ENCODE peak calls at places on chromosomes 3 and 15, in four cellular contexts. One of them, this sample, is unnamed.

GRCh38 chr3:110341047-110341446 is 730.6 kb upstream of the NECTIN3 start:
- DNase-seq in Panc1: no peak
- DNase-seq in astrocyte of the spinal cord: peak; percentile 35
- DNase-seq in AG09309: no peak
- DNase-seq in this sample: peak; percentile 41

GRCh38 chr3:78204977-78205376 is 1165.1 kb downstream of the ROBO2 start:
- DNase-seq in astrocyte of the spinal cord: peak; percentile 81
- DNase-seq in Panc1: no peak
- DNase-seq in AG09309: peak; percentile 42
- DNase-seq in this sample: no peak

GRCh38 chr3:139585820-139586219 is 46.3 kb upstream of the RBP1 start:
- DNase-seq in astrocyte of the spinal cord: peak; percentile 17
- DNase-seq in Panc1: no peak
- DNase-seq in AG09309: no peak
- DNase-seq in this sample: no peak

GRCh38 chr3:150277444-150277843 is 130.7 kb upstream of the TSC22D2 start:
- DNase-seq in astrocyte of the spinal cord: no peak
- DNase-seq in AG09309: no peak
- DNase-seq in Panc1: no peak
- DNase-seq in this sample: no peak

GRCh38 chr3:47015151-47015550 is 35.7 kb downstream of the NBEAL2 start:
- DNase-seq in AG09309: no peak
- DNase-seq in Panc1: no peak
- DNase-seq in astrocyte of the spinal cord: no peak
- DNase-seq in this sample: no peak

GRCh38 chr3:153242900-153243299 is 80.9 kb downstream of the RAP2B start:
- DNase-seq in Panc1: no peak
- DNase-seq in AG09309: no peak
- DNase-seq in astrocyte of the spinal cord: no peak
- DNase-seq in this sample: no peak

GRCh38 chr15:94324835-94325767 is 93.7 kb downstream of the MCTP2 start:
- DNase-seq in astrocyte of the spinal cord: no peak
- DNase-seq in AG09309: no peak
- DNase-seq in Panc1: no peak
- DNase-seq in this sample: no peak

GRCh38 chr3:39541917-39542329 is 74.4 kb downstream of the MOBP start:
- DNase-seq in Panc1: no peak
- DNase-seq in AG09309: no peak
- DNase-seq in astrocyte of the spinal cord: peak; percentile 22
- DNase-seq in this sample: no peak

GRCh38 chr3:72539856-72540255 is 308.4 kb downstream of the SHQ1 start:
- DNase-seq in Panc1: no peak
- DNase-seq in astrocyte of the spinal cord: no peak
- DNase-seq in AG09309: no peak
- DNase-seq in this sample: no peak

GRCh38 chr3:190064112-190064511 is 56.6 kb downstream of the P3H2 start:
- DNase-seq in Panc1: no peak
- DNase-seq in astrocyte of the spinal cord: peak; percentile 95
- DNase-seq in AG09309: peak; percentile 75
- DNase-seq in this sample: peak; percentile 71

GRCh38 chr15:57785959-57786358 is 79.4 kb downstream of the POLR2M start:
- DNase-seq in AG09309: no peak
- DNase-seq in astrocyte of the spinal cord: no peak
- DNase-seq in Panc1: no peak
- DNase-seq in this sample: no peak

GRCh38 chr3:130470132-130470531 is 46.8 kb upstream of the COL6A6 start:
- DNase-seq in AG09309: no peak
- DNase-seq in Panc1: no peak
- DNase-seq in astrocyte of the spinal cord: no peak
- DNase-seq in this sample: peak; percentile 10

GRCh38 chr3:94305835-94306685 is 243.2 kb downstream of the NSUN3 start:
- DNase-seq in astrocyte of the spinal cord: no peak
- DNase-seq in AG09309: no peak
- DNase-seq in Panc1: no peak
- DNase-seq in this sample: no peak

GRCh38 chr3:183114374-183114773 is 15.1 kb upstream of the MCCC1 start:
- DNase-seq in AG09309: no peak
- DNase-seq in astrocyte of the spinal cord: no peak
- DNase-seq in Panc1: no peak
- DNase-seq in this sample: no peak

GRCh38 chr15:64455951-64456350 is 4.4 kb upstream of the ZNF609 start:
- DNase-seq in Panc1: no peak
- DNase-seq in AG09309: no peak
- DNase-seq in astrocyte of the spinal cord: no peak
- DNase-seq in this sample: no peak

GRCh38 chr3:149448331-149448831 is 26.1 kb upstream of the TM4SF4 start:
- DNase-seq in AG09309: peak; percentile 54
- DNase-seq in Panc1: no peak
- DNase-seq in astrocyte of the spinal cord: peak; percentile 75
- DNase-seq in this sample: no peak

GRCh38 chr15:58738051-58738707 is 11.3 kb downstream of the ADAM10 start:
- DNase-seq in AG09309: no peak
- DNase-seq in astrocyte of the spinal cord: peak; percentile 28
- DNase-seq in Panc1: no peak
- DNase-seq in this sample: no peak

GRCh38 chr3:5019411-5020261 is 40.4 kb downstream of the BHLHE40 start:
- DNase-seq in astrocyte of the spinal cord: no peak
- DNase-seq in Panc1: no peak
- DNase-seq in AG09309: no peak
- DNase-seq in this sample: no peak

GRCh38 chr3:147422934-147423599 is 13.9 kb downstream of the ZIC1 start:
- DNase-seq in Panc1: no peak
- DNase-seq in astrocyte of the spinal cord: peak; percentile 85
- DNase-seq in AG09309: no peak
- DNase-seq in this sample: no peak

GRCh38 chr3:52428151-52429005 is 16.5 kb downstream of the SEMA3G start:
- DNase-seq in astrocyte of the spinal cord: peak; percentile 72
- DNase-seq in Panc1: no peak
- DNase-seq in AG09309: peak; percentile 78
- DNase-seq in this sample: no peak

GRCh38 chr3:29065211-29065785 is 215.6 kb upstream of the RBMS3 start:
- DNase-seq in Panc1: no peak
- DNase-seq in astrocyte of the spinal cord: peak; percentile 99
- DNase-seq in AG09309: peak; percentile 97
- DNase-seq in this sample: peak; percentile 100

GRCh38 chr3:189277711-189278110 is 105.9 kb downstream of the TPRG1 start:
- DNase-seq in Panc1: no peak
- DNase-seq in astrocyte of the spinal cord: peak; percentile 20
- DNase-seq in AG09309: no peak
- DNase-seq in this sample: no peak

GRCh38 chr3:4341336-4341675 is 38.1 kb downstream of the SETMAR start:
- DNase-seq in AG09309: no peak
- DNase-seq in Panc1: no peak
- DNase-seq in astrocyte of the spinal cord: no peak
- DNase-seq in this sample: no peak

GRCh38 chr3:143056372-143056771 is 55.0 kb downstream of the U2SURP start:
- DNase-seq in AG09309: no peak
- DNase-seq in astrocyte of the spinal cord: no peak
- DNase-seq in Panc1: no peak
- DNase-seq in this sample: no peak

GRCh38 chr3:194497799-194498575 is 11.2 kb upstream of the ATP13A3 start:
- DNase-seq in AG09309: no peak
- DNase-seq in Panc1: no peak
- DNase-seq in astrocyte of the spinal cord: no peak
- DNase-seq in this sample: peak; percentile 86

GRCh38 chr15:66886241-66886675 is 179.1 kb upstream of the SMAD3 start:
- DNase-seq in Panc1: no peak
- DNase-seq in AG09309: no peak
- DNase-seq in astrocyte of the spinal cord: no peak
- DNase-seq in this sample: no peak

GRCh38 chr15:99454107-99454809 is 111.5 kb upstream of the MEF2A start:
- DNase-seq in Panc1: no peak
- DNase-seq in astrocyte of the spinal cord: no peak
- DNase-seq in AG09309: no peak
- DNase-seq in this sample: no peak

GRCh38 chr3:11155341-11156025 is 1.2 kb downstream of the HRH1 start:
- DNase-seq in astrocyte of the spinal cord: peak; percentile 88
- DNase-seq in Panc1: peak; percentile 20
- DNase-seq in AG09309: peak; percentile 63
- DNase-seq in this sample: no peak
- TF ChIP-seq CTCF in astrocyte of the spinal cord: peak; percentile 97
- TF ChIP-seq CTCF in Panc1: peak; percentile 87
- TF ChIP-seq CTCF in AG09309: peak; percentile 99
- TF ChIP-seq CTCF in this sample: peak; percentile 82

GRCh38 chr15:88465633-88466219 is 1.5 kb downstream of the MRPL46 start:
- DNase-seq in Panc1: no peak
- DNase-seq in astrocyte of the spinal cord: no peak
- DNase-seq in AG09309: peak; percentile 16
- DNase-seq in this sample: peak; percentile 83
- H3K4me3 ChIP-seq in Panc1: no peak overlapping the region
- H3K4me3 ChIP-seq in astrocyte of the spinal cord: no peak overlapping the region
- H3K4me3 ChIP-seq in AG09309: no peak overlapping the region
- H3K4me3 ChIP-seq in this sample: peak overlapping the region; percentile 90

DNA sequence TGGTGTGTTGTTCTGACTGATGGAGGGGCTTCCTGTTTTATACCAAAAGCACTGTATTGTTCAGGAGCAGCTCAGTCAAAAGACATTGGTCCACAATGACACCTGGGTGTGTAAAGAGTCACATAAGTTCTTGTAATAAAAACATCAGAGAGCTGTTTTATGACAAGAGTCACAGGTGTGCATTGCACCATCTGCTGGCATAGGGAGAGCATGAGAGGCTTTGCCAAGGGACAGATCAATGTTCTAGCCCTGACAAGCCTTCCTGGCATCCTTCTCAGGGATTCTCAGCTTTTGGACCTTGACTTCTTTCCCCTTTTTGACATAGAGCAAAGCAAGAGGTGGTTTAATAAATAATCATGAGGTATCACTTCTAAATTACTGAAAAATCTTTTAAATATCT is 20.5 kb downstream of the ARPP21 start:
- DNase-seq in Panc1: no peak
- DNase-seq in AG09309: no peak
- DNase-seq in astrocyte of the spinal cord: no peak
- DNase-seq in this sample: peak; percentile 30
- TF ChIP-seq CTCF in Panc1: peak; percentile 23
- TF ChIP-seq CTCF in AG09309: no peak
- TF ChIP-seq CTCF in astrocyte of the spinal cord: peak; percentile 41
- TF ChIP-seq CTCF in this sample: peak; percentile 81

GRCh38 chr3:191889781-191890180 is 428.8 kb downstream of the PYDC2 start:
- DNase-seq in Panc1: no peak
- DNase-seq in AG09309: no peak
- DNase-seq in astrocyte of the spinal cord: no peak
- DNase-seq in this sample: no peak

GRCh38 chr3:191894406-191894805 is 433.4 kb downstream of the PYDC2 start:
- DNase-seq in AG09309: no peak
- DNase-seq in Panc1: no peak
- DNase-seq in astrocyte of the spinal cord: peak; percentile 39
- DNase-seq in this sample: no peak
- H3K4me3 ChIP-seq in AG09309: no peak overlapping the region
- H3K4me3 ChIP-seq in Panc1: no peak overlapping the region
- H3K4me3 ChIP-seq in astrocyte of the spinal cord: no peak overlapping the region
- H3K4me3 ChIP-seq in this sample: no peak overlapping the region

DNA sequence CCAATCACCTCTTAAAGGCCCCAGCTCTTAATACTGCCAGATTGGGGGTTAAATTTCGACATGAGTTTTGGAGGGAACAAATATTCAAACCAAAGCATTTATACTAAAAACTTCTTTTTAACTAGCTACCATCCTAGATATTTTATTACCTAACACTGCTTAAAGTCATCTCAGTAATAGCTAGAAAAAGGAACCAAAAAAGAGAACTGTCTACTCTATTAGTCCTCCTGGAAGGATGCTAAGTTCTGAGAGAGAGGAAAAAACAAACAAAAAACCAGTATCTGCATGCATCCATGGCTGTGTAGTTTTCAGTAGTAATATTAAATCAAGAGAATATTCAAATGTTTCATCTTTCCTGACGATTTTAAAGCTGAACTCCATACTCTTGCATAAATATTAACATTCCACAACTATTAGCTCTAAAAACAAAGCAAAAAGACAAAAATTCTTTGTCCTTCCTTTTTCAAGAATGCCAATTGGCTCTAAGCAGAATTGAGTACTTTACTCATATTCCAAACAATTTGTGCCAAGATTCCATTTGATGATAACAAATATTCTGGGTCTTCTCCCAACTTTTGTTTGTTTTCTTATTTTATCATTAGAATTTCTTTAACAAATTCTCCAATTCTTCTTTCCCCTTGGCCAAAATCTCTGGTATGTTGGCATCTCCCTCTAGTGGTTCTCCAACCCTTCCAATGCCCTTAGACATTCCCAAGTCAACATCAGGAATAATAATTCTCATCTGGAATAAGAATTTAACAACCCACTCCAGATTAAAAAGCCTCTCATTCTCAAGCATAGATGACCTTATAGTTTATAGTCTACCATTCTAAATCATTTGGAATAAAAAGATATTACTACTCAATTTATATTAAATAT is 5.5 kb downstream of the CPOX start:
- DNase-seq in AG09309: no peak
- DNase-seq in Panc1: no peak
- DNase-seq in astrocyte of the spinal cord: no peak
- DNase-seq in this sample: no peak
- TF ChIP-seq CTCF in AG09309: peak; percentile 41
- TF ChIP-seq CTCF in Panc1: peak; percentile 45
- TF ChIP-seq CTCF in astrocyte of the spinal cord: peak; percentile 28
- TF ChIP-seq CTCF in this sample: peak; percentile 55

DNA sequence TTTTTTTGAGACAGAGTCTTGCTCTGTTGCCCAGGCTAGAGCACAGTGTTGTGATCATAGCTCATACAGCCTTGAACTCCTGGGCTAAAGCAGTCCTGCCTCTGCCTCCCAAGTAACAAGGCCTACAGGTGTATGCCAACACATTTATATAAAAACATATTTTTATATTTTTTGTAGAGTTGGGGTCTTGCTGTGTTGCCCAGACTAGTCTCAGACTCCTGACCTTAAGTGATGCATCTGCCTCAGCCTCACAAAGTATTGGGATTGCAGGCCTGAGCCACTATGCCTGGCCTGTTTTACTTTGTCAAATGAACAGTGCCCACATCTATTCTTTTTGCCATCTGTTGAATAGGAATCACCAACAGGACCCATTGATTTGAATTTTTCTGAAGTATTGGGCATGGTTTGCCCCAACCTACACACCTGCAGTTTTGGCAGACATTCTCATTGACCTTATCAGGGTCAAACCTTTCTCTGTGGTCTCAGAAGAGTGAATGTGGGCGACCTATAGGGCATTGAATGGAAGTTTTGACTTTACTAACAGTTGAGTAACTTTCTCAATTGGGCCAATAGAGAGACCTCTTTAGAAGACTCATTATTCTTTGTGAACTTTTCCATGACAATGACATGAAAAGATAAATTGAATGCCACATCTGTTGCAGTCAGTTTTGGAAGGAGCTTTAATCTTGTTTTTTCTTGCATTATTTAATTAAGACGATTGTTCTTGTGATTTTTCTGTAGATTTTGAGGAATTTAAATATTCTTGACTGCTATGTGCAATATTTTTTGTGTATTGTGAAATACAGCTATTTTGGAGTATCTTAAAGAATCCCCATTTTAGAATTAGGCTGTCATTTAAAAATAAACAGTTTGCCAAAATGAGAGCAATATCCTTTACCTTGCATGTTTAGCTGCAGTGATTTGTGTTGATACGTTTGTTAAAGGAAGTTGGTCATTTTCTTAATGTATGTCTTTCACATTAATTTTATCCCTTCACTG is 2.7 kb downstream of the IREB2 start:
- DNase-seq in AG09309: no peak
- DNase-seq in Panc1: no peak
- DNase-seq in astrocyte of the spinal cord: no peak
- DNase-seq in this sample: no peak
- H3K4me3 ChIP-seq in AG09309: no peak overlapping the region
- H3K4me3 ChIP-seq in Panc1: no peak overlapping the region
- H3K4me3 ChIP-seq in astrocyte of the spinal cord: no peak overlapping the region
- H3K4me3 ChIP-seq in this sample: no peak overlapping the region

This sample was measured in epithelial cell of proximal tubule.